ENCODE peak calls at places on chromosome 21, in eight cellular contexts. T, I, K, M, X, V, C and N are unnamed samples.
A peak's percentile ranks its signal among the peaks of the same experiment; 100 is the strongest.

GRCh38 chr21:23131177-23131576 is 2133.0 kb downstream of the NCAM2 start:
- DNase-seq in T (no peak), I (peak; percentile 45), K (no peak), M (no peak), X (no peak), V (peak; percentile 11), C (no peak), N (no peak)

GRCh38 chr21:17738171-17738953 is 80.8 kb downstream of the C21orf91 start:
- DNase-seq in T (no peak), I (peak; percentile 50), K (no peak), M (no peak), X (no peak), V (peak; percentile 51), C (no peak), N (no peak)

GRCh38 chr21:16608209-16608830 is 878.5 kb downstream of the USP25 start:
- DNase-seq in T (no peak), I (peak; percentile 29), K (no peak), M (peak; percentile 27), X (no peak), V (peak; percentile 72), C (no peak), N (no peak)

GRCh38 chr21:36028127-36029069 is 31.9 kb downstream of the SETD4 start:
- DNase-seq in T (no peak), I (peak; percentile 89), K (peak; percentile 73), M (peak; percentile 67), X (peak; percentile 78), V (peak; percentile 83), C (peak; percentile 85), N (no peak)

GRCh38 chr21:25179116-25179515 is 428.2 kb downstream of the MRPL39 start:
- DNase-seq in T (no peak), I (no peak), K (no peak), M (no peak), X (no peak), V (no peak), C (no peak), N (no peak)

GRCh38 chr21:26794597-26795397 is 50.4 kb downstream of the ADAMTS1 start:
- DNase-seq in T (no peak), I (no peak), K (no peak), M (no peak), X (no peak), V (no peak), C (no peak), N (no peak)

GRCh38 chr21:26377111-26377694 is 195.9 kb downstream of the CYYR1 start:
- DNase-seq in T (no peak), I (peak; percentile 56), K (no peak), M (no peak), X (no peak), V (no peak), C (no peak), N (no peak)

GRCh38 chr21:44294391-44295162 is 5.3 kb upstream of the PFKL start:
- DNase-seq in T (no peak), I (no peak), K (peak; percentile 64), M (no peak), X (peak; percentile 87), V (no peak), C (no peak), N (no peak)

GRCh38 chr21:14773777-14774345 is 227.7 kb upstream of the SAMSN1 start:
- DNase-seq in T (no peak), I (peak; percentile 77), K (peak; percentile 79), M (peak; percentile 19), X (no peak), V (peak; percentile 90), C (no peak), N (no peak)

GRCh38 chr21:42746593-42747266 is 93.3 kb downstream of the PDE9A start:
- DNase-seq in T (no peak), I (no peak), K (peak; percentile 50), M (no peak), X (peak; percentile 81), V (no peak), C (peak; percentile 69), N (no peak)

GRCh38 chr21:45326169-45326833 is 38.6 kb upstream of the POFUT2 start:
- DNase-seq in T (no peak), I (no peak), K (no peak), M (no peak), X (peak; percentile 63), V (no peak), C (peak; percentile 62), N (no peak)

GRCh38 chr21:45322960-45323461 is 35.3 kb upstream of the POFUT2 start:
- DNase-seq in T (no peak), I (no peak), K (no peak), M (peak; percentile 71), X (peak; percentile 60), V (no peak), C (peak; percentile 98), N (no peak)

GRCh38 chr21:45323487-45324380 is 36.0 kb upstream of the POFUT2 start:
- DNase-seq in T (no peak), I (no peak), K (no peak), M (no peak), X (peak; percentile 51), V (peak; percentile 68), C (peak; percentile 94), N (no peak)

GRCh38 chr21:45325206-45326168 is 37.8 kb upstream of the POFUT2 start:
- DNase-seq in T (no peak), I (no peak), K (no peak), M (no peak), X (peak; percentile 62), V (no peak), C (peak; percentile 70), N (no peak)

DNA sequence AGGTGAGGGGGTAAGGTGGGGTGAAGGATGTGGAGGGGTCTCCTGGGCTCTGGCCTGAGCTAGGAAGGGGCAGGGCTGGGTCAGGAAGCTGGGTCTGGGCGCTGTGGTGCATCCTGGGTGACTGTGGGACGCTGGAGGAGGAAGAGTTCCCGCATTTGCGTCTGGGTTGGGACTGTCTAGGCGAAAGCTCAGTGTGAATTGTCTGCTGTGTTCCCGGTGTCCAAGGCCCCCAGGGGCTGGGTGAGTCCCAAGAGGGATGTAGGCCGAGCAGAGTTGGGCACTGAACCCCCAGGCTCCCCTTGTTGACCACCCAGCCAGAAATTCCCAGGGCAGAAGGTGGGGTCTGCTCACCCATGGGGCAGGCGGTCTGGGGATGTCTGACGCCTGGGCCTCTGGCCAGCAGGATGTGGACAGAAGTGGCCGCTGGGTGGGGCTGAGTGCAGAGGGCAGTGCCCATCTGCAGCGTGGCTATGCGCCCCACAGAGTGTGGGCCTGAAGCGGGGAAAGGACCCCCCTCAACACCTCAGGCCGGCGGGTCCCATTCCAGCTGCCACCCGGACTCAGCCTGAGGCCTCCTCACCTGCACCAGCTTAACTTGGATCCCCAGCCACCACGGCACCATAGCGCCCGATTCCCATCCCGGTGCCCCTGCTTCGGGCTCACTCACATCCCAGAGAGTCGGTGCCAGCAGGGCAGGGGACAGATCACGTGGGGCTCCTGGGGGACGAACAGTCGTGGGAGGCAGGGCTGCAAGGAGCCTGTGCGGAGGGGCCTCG is 36.9 kb upstream of the POFUT2 start:
- DNase-seq in T (no peak), I (no peak), K (no peak), M (peak; percentile 67), X (peak; percentile 63), V (no peak), C (peak; percentile 70), N (no peak)
- TF ChIP-seq CTCF in T (no peak), I (peak; percentile 17), K (no peak), M (peak; percentile 31), X (no peak), V (no peak), C (no peak), N (no peak)

DNA sequence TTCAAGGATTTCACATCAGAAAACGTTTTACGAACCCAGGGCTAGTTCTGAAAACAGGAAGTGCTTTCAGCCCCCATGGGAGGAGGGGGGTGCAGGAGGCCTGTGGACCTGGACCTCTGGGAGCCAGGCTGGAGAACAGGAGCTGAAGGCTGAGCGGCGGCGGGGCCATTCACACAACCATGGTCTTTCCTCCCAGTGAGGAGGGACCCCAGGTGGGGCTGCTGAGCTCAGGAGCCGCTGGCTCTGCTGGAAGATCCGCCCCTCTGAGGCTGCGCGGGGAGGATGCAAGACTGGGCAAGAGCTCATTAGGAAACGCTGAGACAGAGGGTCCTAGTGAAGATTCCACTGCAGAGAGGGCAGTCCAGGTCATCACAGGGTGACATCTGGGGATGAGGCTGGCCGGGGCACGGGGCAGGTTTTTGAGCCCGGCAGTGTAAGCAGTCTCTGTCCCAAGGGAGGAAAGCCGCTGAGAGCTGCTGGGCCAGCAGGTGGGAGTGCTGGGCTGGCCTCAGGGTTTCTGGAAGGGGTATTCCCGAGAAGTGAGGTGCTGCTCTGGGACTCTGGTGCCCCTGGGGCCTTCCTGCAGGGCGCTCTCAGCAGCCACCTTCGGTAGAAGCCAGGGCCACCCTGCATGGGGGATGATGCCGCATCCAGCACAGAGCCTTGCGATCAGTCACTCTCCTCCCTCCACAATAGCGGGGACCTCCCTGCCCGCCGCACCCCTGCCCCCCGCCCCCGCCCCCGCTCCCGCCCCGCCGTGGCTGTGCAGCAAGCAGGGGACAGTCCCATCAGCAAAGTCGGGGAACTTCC is 7.5 kb downstream of the MX2 start:
- DNase-seq in T (no peak), I (no peak), K (peak; percentile 55), M (no peak), X (peak; percentile 75), V (peak; percentile 83), C (peak; percentile 66), N (no peak)
- TF ChIP-seq CTCF in T (no peak), I (no peak), K (peak; percentile 11), M (no peak), X (no peak), V (peak; percentile 42), C (no peak), N (peak; percentile 18)

DNA sequence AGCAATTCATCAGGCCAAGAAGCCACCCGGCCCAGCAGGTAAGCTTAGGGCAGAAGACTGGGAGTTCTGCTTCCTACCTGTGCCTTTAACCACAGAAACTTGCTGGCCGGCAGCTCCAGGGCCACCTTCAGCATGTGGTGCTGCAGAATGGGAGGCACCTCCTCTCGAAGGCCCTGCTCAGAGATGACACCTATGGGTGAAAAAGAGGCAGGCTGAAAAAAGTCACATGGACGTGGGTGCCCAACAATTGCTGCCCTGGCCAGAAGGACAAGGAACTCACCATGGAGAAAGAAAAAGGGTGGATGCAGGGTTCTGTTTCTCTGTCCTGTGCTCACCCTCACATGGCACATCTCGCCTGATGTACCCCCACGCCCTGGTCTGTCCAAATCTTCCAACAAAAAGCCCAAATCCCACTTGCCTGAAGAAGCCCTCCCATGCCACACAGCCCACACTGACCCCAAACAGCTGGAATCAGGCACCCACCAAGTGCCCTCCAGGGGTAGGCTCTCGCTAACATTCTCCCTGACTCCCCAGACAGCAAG is 33.0 kb downstream of the URB1 start:
- DNase-seq in T (no peak), I (peak; percentile 49), K (no peak), M (peak; percentile 43), X (no peak), V (no peak), C (no peak), N (no peak)
- TF ChIP-seq CTCF in T (no peak), I (peak; percentile 56), K (no peak), M (no peak), X (peak; percentile 14), V (no peak), C (no peak), N (peak; percentile 37)

DNA sequence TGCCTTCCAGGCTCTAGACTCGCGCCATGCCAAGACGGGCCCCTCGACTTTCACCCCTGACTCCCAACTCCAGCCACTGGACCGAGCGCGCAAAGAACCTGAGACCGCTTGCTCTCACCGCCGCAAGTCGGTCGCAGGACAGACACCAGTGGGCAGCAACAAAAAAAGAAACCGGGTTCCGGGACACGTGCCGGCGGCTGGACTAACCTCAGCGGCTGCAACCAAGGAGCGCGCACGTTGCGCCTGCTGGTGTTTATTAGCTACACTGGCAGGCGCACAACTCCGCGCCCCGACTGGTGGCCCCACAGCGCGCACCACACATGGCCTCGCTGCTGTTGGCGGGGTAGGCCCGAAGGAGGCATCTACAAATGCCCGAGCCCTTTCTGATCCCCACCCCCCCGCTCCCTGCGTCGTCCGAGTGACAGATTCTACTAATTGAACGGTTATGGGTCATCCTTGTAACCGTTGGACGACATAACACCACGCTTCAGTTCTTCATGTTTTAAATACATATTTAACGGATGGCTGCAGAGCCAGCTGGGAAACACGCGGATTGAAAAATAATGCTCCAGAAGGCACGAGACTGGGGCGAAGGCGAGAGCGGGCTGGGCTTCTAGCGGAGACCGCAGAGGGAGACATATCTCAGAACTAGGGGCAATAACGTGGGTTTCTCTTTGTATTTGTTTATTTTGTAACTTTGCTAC is 2.0 kb upstream of the OLIG2 start:
- DNase-seq in T (no peak), I (no peak), K (peak; percentile 33), M (no peak), X (no peak), V (peak; percentile 61), C (no peak), N (no peak)
- TF ChIP-seq CTCF in T (no peak), I (no peak), K (no peak), M (no peak), X (no peak), V (no peak), C (no peak), N (no peak)